ENCODE peak calls at places on chromosomes 1 and 21, in ten cellular contexts. I, Q, U, Z, G, H, T, D, Y and E are unnamed samples. For H3K4me1, the result is how much of the 10 kb centered on the place peaks cover.

GRCh38 chr1:161131721-161132409 is 602 bp downstream of the DEDD start:
- DNase-seq in I (no peak), Q (no peak), U (no peak), Z (peak), G (no peak), H (no peak), T (no peak), D (peak), Y (no peak), E (no peak)

GRCh38 chr1:180003026-180003695 is 48.6 kb downstream of the CEP350 start:
- DNase-seq in I (no peak), Q (no peak), U (no peak), Z (no peak), G (no peak), H (no peak), T (no peak), D (no peak), Y (no peak), E (no peak)

GRCh38 chr1:3611170-3612019 is at the start of gene MEGF6:
- DNase-seq in I (peak), Q (peak), U (peak), Z (peak), G (peak), H (peak), T (peak), D (peak), Y (peak), E (peak)

GRCh38 chr1:1894354-1895049 is 3.6 kb upstream of the GNB1 start:
- DNase-seq in I (no peak), Q (peak), U (peak), Z (peak), G (peak), H (peak), T (no peak), D (no peak), Y (no peak), E (peak)

GRCh38 chr21:36087362-36088138 is 17.7 kb downstream of the CBR1 start:
- DNase-seq in I (no peak), Q (no peak), U (no peak), Z (no peak), G (no peak), H (no peak), T (no peak), D (no peak), Y (no peak), E (no peak)

GRCh38 chr21:41970099-41970391 is 16.2 kb upstream of the C2CD2 start:
- DNase-seq in I (no peak), Q (peak), U (no peak), Z (peak), G (peak), H (no peak), T (no peak), D (no peak), Y (no peak), E (no peak)

GRCh38 chr1:40153073-40153770 is 8.0 kb upstream of the RLF start:
- DNase-seq in I (no peak), Q (no peak), U (peak), Z (peak), G (peak), H (peak), T (no peak), D (peak), Y (no peak), E (no peak)

GRCh38 chr1:59549067-59549837 is 252.4 kb downstream of the FGGY start:
- DNase-seq in I (no peak), Q (no peak), U (no peak), Z (no peak), G (no peak), H (no peak), T (no peak), D (no peak), Y (no peak), E (no peak)

GRCh38 chr1:243798726-243799125 is 51.3 kb downstream of the AKT3 start:
- DNase-seq in I (no peak), Q (no peak), U (no peak), Z (no peak), G (no peak), H (no peak), T (peak), D (no peak), Y (no peak), E (no peak)

GRCh38 chr1:94658221-94658620 is 116.7 kb upstream of the F3 start:
- DNase-seq in I (no peak), Q (no peak), U (peak), Z (no peak), G (peak), H (no peak), T (no peak), D (no peak), Y (no peak), E (no peak)

GRCh38 chr1:184664042-184664659 is 90.5 kb downstream of the EDEM3 start:
- DNase-seq in I (peak), Q (peak), U (peak), Z (peak), G (peak), H (peak), T (peak), D (peak), Y (no peak), E (peak)

GRCh38 chr1:61083014-61083798 is 845 bp downstream of the NFIA start:
- DNase-seq in I (peak), Q (peak), U (peak), Z (peak), G (peak), H (no peak), T (no peak), D (peak), Y (no peak), E (no peak)

GRCh38 chr1:6280761-6281451 is 20.0 kb upstream of the GPR153 start:
- DNase-seq in I (no peak), Q (no peak), U (no peak), Z (peak), G (peak), H (no peak), T (peak), D (peak), Y (no peak), E (peak)

GRCh38 chr1:20359451-20360330 is 69.0 kb downstream of the VWA5B1 start:
- DNase-seq in I (no peak), Q (peak), U (peak), Z (no peak), G (no peak), H (no peak), T (no peak), D (no peak), Y (no peak), E (no peak)

GRCh38 chr21:33373451-33373850 is 29.8 kb upstream of the IFNGR2 start:
- DNase-seq in I (no peak), Q (no peak), U (no peak), Z (no peak), G (peak), H (no peak), T (no peak), D (no peak), Y (no peak), E (no peak)

GRCh38 chr1:162902372-162902771 is 41.4 kb upstream of the CCDC190 start:
- DNase-seq in I (no peak), Q (no peak), U (no peak), Z (no peak), G (no peak), H (no peak), T (no peak), D (no peak), Y (no peak), E (no peak)

GRCh38 chr1:110229348-110230001 is 19.4 kb downstream of the KCNC4 start:
- DNase-seq in I (no peak), Q (no peak), U (no peak), Z (no peak), G (no peak), H (no peak), T (no peak), D (no peak), Y (no peak), E (no peak)

GRCh38 chr1:51093566-51093965 is 8.5 kb upstream of the C1orf185 start:
- DNase-seq in I (no peak), Q (no peak), U (no peak), Z (no peak), G (no peak), H (no peak), T (no peak), D (no peak), Y (no peak), E (no peak)

GRCh38 chr1:51086496-51087271 is 15.3 kb upstream of the C1orf185 start:
- DNase-seq in I (no peak), Q (no peak), U (no peak), Z (no peak), G (no peak), H (no peak), T (no peak), D (no peak), Y (no peak), E (no peak)

GRCh38 chr1:51088474-51088873 is 13.6 kb upstream of the C1orf185 start:
- DNase-seq in I (no peak), Q (no peak), U (no peak), Z (no peak), G (no peak), H (no peak), T (no peak), D (peak), Y (no peak), E (no peak)
- TF ChIP-seq CTCF in I (no peak), Q (no peak), U (no peak), Z (no peak), G (no peak), H (no peak), T (peak), D (peak), Y (no peak), E (no peak)

GRCh38 chr1:241640149-241640866 is at the start of the genes CHML and OPN3:
- DNase-seq in I (peak), Q (peak), U (peak), Z (peak), G (peak), H (peak), T (peak), D (peak), Y (peak), E (peak)
- TF ChIP-seq POLR2A in I (peak), Q (no peak), U (peak), Z (peak), G (peak), H (peak), T (peak), D (no peak), Y (peak), E (peak)

GRCh38 chr1:226981386-226981817 is 41.3 kb downstream of the COQ8A start:
- DNase-seq in I (no peak), Q (no peak), U (no peak), Z (peak), G (peak), H (no peak), T (no peak), D (no peak), Y (no peak), E (no peak)
- H3K4me1 ChIP-seq in I (under half), Q (under half), U (under half), Z (under half), G (under half), H (under half), T (under half), D (under half), Y (under half), E (under half)

GRCh38 chr1:153049211-153049610 is 8.1 kb downstream of the SPRR2A start:
- DNase-seq in I (no peak), Q (no peak), U (no peak), Z (no peak), G (no peak), H (no peak), T (no peak), D (no peak), Y (no peak), E (no peak)
- TF ChIP-seq CTCF in I (no peak), Q (no peak), U (no peak), Z (no peak), G (no peak), H (no peak), T (no peak), D (no peak), Y (no peak), E (no peak)

GRCh38 chr1:201713093-201713810 is 115.7 kb upstream of the IPO9 start:
- DNase-seq in I (peak), Q (peak), U (peak), Z (peak), G (peak), H (peak), T (peak), D (no peak), Y (no peak), E (peak)
- TF ChIP-seq POLR2A in I (no peak), Q (no peak), U (peak), Z (no peak), G (peak), H (no peak), T (no peak), D (no peak), Y (no peak), E (peak)

DNA sequence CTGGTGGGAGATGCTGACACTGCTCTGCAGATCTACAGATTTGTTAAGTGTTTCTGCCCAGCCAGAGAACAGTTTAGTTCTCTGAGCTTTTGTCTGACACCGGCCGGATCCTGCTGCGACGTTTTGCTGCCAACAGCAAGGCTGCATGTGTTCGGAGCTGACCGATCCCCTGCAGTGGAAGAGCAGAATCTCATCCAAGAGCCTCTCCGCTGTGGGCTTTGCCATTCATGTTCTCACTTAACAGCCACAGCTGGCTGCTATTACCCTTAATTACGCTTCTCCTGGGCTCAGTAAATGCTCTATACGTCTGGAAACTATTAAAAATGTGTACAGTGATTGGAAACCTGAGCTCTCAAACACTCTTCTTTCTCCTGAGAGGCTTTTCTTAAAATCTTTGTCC is 105.3 kb downstream of the BCAR3 start:
- DNase-seq in I (no peak), Q (no peak), U (no peak), Z (no peak), G (no peak), H (no peak), T (no peak), D (no peak), Y (no peak), E (no peak)
- H3K4me1 ChIP-seq in I (under half), Q (under half), U (under half), Z (under half), G (under half), H (under half), T (under half), D (under half), Y (under half), E (under half)

GRCh38 chr1:22282281-22282970 is 139.5 kb upstream of the WNT4 start:
- DNase-seq in I (no peak), Q (peak), U (no peak), Z (no peak), G (peak), H (no peak), T (no peak), D (no peak), Y (no peak), E (peak)
- TF ChIP-seq CTCF in I (no peak), Q (no peak), U (no peak), Z (no peak), G (no peak), H (no peak), T (no peak), D (no peak), Y (no peak), E (no peak)

DNA sequence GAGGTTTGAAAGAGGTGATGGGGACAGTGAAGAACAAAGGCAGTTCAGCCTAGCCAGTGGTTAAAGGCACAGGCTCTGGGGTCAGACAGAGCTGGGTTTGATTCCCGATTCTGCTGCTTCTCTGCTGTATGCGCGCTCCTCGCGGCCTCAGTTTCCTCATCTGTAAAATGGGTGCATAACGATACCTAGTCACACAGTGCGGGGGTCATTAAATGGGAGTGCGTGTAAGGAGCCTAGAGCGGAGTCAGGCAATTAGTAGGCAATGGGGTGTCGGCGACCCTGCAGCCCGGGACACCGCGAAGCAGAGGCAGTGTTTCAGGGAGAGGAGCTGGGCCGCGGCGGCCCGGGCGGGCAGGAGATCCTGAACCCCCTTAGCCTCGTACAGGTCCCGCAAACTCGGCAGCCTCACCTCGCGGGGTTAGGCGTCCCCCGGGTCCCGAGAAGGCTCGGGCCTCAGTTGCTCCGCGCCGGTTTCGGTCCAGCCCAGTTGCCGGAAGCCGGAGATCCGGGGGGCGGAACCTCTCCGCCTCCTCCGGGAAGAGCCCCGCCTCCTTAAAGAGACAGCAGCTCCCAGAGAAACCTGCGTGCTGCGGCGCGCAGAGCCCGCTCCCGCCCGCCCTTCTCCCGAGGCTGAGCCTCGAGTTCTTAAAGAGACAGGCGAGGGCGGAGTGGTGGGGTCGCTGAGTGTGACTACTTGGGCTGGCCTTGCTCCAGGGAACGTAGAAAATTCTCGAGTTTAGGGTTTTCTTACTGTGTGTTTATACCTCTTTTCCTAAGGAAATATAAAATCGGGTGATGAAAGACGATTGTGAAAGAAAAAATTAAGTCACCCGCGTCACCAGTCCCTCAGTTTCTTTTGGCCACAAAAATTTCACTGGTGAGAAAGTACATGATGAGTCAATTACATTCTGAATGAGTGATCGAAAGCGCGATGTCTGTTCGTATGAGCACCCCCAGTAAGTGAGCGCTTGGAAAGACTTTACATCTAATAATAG is at the start of gene YIPF1:
- DNase-seq in I (peak), Q (peak), U (peak), Z (peak), G (peak), H (peak), T (peak), D (peak), Y (peak), E (peak)
- TF ChIP-seq POLR2A in I (peak), Q (no peak), U (no peak), Z (no peak), G (peak), H (peak), T (peak), D (peak), Y (peak), E (peak)